ENCODE peak calls at places on chromosomes 11 and 22, in seven cellular contexts. A is mesendoderm; O is MG63; Y is fibroblast of pulmonary artery; J is body of pancreas; H is ovary; E is CD8-positive, alpha-beta memory T cell. G is an unnamed sample.

GRCh38 chr11:79482800-79483199 is 42.0 kb upstream of the TENM4 start:
- DNase-seq in H (no peak), O (no peak), A (no peak), J (no peak), Y (no peak), E (no peak), G (no peak)

GRCh38 chr11:13970986-13971385 is 8.5 kb downstream of the SPON1 start:
- DNase-seq in H (no peak), E (no peak), J (no peak), Y (no peak), O (peak; percentile 15), A (peak; percentile 50), G (no peak)

GRCh38 chr11:82936261-82936660 is 34.7 kb downstream of the DDIAS start:
- DNase-seq in E (no peak), A (no peak), H (no peak), J (no peak), O (no peak), Y (peak; percentile 87), G (no peak)

GRCh38 chr11:116168459-116168787 is 604.4 kb downstream of the BUD13 start:
- DNase-seq in H (no peak), A (peak; percentile 57), Y (no peak), J (no peak), E (no peak), O (no peak), G (no peak)

GRCh38 chr11:97502201-97502600 is 1112.4 kb downstream of the JRKL start:
- DNase-seq in A (no peak), O (no peak), Y (peak; percentile 6), J (no peak), E (no peak), H (no peak), G (no peak)

GRCh38 chr11:68043349-68044144 is 4.7 kb downstream of the TCIRG1 start:
- DNase-seq in O (no peak), E (no peak), A (no peak), J (peak; percentile 82), Y (peak; percentile 55), H (peak; percentile 22), G (peak; percentile 46)

GRCh38 chr22:43411040-43411919 is 534 bp upstream of the MPPED1 start:
- DNase-seq in E (no peak), Y (no peak), H (no peak), A (no peak), O (no peak), J (no peak), G (no peak)

GRCh38 chr11:123460006-123460700 is 30.1 kb downstream of the GRAMD1B start:
- DNase-seq in O (no peak), E (no peak), J (no peak), Y (no peak), H (no peak), A (no peak), G (no peak)

GRCh38 chr11:70758206-70758605 is 359.9 kb downstream of the CTTN start:
- DNase-seq in J (no peak), Y (no peak), H (no peak), E (no peak), O (no peak), A (no peak), G (no peak)

GRCh38 chr11:26842883-26843282 is 121.0 kb upstream of the SLC5A12 start:
- DNase-seq in O (no peak), A (no peak), Y (no peak), H (no peak), J (no peak), E (no peak), G (no peak)

GRCh38 chr11:63663809-63664208 is 7.4 kb downstream of the ATL3 start:
- DNase-seq in O (peak; percentile 70), A (no peak), J (no peak), Y (peak; percentile 63), H (no peak), E (no peak), G (no peak)

GRCh38 chr11:58567889-58568512 is 7.7 kb downstream of the LPXN start:
- DNase-seq in O (peak; percentile 48), H (no peak), A (peak; percentile 79), J (peak; percentile 43), Y (peak; percentile 77), E (peak; percentile 79), G (peak; percentile 39)

DNA sequence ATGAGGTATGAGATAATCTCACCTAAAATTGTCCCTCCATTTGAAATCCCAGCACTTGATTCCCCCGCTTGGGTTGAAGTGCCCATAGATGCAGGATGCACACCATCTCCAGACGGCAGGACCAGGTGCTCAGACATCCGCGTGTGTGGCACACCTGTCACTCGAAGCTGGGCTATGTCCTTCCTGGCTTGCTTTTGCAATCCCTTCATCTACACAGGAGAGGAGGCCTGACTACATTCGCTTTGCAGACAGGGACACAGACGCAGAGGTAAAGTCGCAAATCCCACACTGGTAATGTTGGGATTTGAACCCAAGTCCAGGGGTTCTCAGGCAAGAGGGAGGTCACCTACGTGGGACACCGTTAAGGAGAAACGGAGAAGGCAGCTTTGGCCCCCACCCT is 7.2 kb upstream of the CYTH4 start:
- DNase-seq in J (no peak), E (no peak), H (no peak), Y (no peak), A (no peak), O (no peak), G (no peak)
- H3K4me3 ChIP-seq in J (no peak overlapping the region), E (no peak overlapping the region), H (no peak overlapping the region), Y (no peak overlapping the region), A (no peak overlapping the region), O (no peak overlapping the region), G (no peak overlapping the region)

DNA sequence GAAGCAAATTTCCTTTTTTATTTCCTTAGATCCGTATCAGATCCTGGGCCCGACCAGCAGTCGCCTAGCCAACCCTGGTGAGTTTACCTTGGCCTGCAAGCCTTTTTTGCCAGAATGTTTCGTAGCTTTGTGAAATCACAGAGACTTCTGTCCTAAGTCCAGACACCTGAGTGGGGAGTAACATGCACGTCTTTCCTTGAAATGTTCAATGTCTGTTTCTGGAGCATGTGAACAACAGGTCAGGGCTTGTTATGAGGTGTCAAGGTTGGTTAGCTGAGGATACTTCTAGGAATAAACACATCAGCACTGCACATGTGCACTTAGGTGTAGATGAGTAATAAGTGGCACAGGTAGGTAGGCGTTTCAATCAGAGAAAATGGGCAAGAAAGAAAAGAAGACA is 58.0 kb downstream of the KCNJ1 start:
- DNase-seq in J (no peak), Y (no peak), E (no peak), O (no peak), A (no peak), H (no peak), G (no peak)
- H3K4me3 ChIP-seq in J (no peak overlapping the region), Y (no peak overlapping the region), E (no peak overlapping the region), O (no peak overlapping the region), A (no peak overlapping the region), H (no peak overlapping the region), G (no peak overlapping the region)

GRCh38 chr11:2447951-2448650 is 3.3 kb downstream of the KCNQ1 start:
- DNase-seq in E (no peak), O (no peak), J (no peak), Y (no peak), A (no peak), H (no peak), G (no peak)
- H3K4me3 ChIP-seq in E (no peak overlapping the region), O (no peak overlapping the region), J (no peak overlapping the region), Y (no peak overlapping the region), A (no peak overlapping the region), H (no peak overlapping the region), G (no peak overlapping the region)

DNA sequence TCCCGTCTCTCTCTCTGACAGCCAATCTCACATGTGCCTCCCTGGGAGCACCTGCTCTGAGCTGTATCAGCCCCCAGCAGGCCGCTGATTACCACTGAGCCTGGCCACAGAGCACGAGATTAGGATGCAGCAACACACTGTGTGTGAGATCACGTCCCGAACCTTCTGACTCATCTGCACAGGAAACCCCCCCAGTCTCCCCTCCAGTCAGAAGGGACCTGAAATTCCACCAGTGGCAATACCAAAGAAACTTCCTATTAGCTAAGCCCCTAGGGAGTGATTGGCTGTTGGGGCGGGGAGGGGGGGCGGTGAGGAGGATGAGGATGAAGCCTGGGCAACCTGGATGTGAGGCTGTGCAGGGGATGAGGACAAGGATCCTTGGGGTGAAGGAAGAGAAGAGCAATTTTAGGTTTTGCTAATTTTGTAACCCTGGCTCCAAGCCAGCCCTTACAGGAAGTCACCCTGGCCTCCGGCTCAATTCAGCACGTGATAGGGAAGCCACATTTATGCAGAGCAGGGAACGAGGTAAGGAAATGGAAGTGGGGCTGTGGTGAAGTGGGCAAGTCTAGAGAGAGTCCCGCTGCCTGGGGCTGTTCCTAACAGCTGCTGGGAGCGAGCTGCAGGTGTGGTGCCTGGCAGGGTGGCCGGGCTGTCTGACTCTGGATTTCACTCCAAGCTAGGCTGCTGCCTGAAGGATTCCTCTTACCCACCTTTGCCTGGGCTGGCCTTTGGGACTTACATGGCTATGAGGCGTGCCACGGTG is 1.9 kb downstream of the SLC43A3 start:
- DNase-seq in O (peak; percentile 76), E (peak; percentile 63), A (peak; percentile 87), H (peak; percentile 63), Y (peak; percentile 97), J (peak; percentile 52), G (peak; percentile 72)
- H3K4me3 ChIP-seq in O (peak overlapping the region; percentile 62), E (peak overlapping the region; percentile 43), A (no peak overlapping the region), H (no peak overlapping the region), Y (peak overlapping the region; percentile 4), J (no peak overlapping the region), G (peak overlapping the region; percentile 66)

G was measured in HFF-Myc.